ENCODE peak calls at places on chromosome 18, in nine cellular contexts. One of them, this sample, is unnamed.

GRCh38 chr18:3468833-3469232 is 18.9 kb downstream of the TGIF1 start:
- DNase-seq in AG04449: no peak
- DNase-seq in fibroblast of lung: no peak
- DNase-seq in upper lobe of right lung: no peak
- DNase-seq in fibroblast of villous mesenchyme: no peak
- DNase-seq in IMR-90: no peak
- DNase-seq in spleen: no peak
- DNase-seq in stomach: no peak
- DNase-seq in choroid plexus epithelial cell: no peak
- DNase-seq in this sample: no peak

GRCh38 chr18:44884446-44884845 is 203.8 kb downstream of the SETBP1 start:
- DNase-seq in IMR-90: no peak
- DNase-seq in AG04449: no peak
- DNase-seq in fibroblast of villous mesenchyme: no peak
- DNase-seq in fibroblast of lung: no peak
- DNase-seq in spleen: no peak
- DNase-seq in stomach: no peak
- DNase-seq in choroid plexus epithelial cell: no peak
- DNase-seq in upper lobe of right lung: no peak
- DNase-seq in this sample: no peak

GRCh38 chr18:51933903-51934302 is 406.1 kb upstream of the DCC start:
- DNase-seq in AG04449: no peak
- DNase-seq in IMR-90: no peak
- DNase-seq in fibroblast of villous mesenchyme: no peak
- DNase-seq in stomach: no peak
- DNase-seq in upper lobe of right lung: no peak
- DNase-seq in choroid plexus epithelial cell: no peak
- DNase-seq in fibroblast of lung: no peak
- DNase-seq in spleen: no peak
- DNase-seq in this sample: no peak

GRCh38 chr18:79480171-79480981 is 84.6 kb downstream of the NFATC1 start:
- DNase-seq in choroid plexus epithelial cell: no peak
- DNase-seq in AG04449: no peak
- DNase-seq in spleen: peak
- DNase-seq in fibroblast of lung: no peak
- DNase-seq in fibroblast of villous mesenchyme: no peak
- DNase-seq in IMR-90: no peak
- DNase-seq in upper lobe of right lung: peak
- DNase-seq in stomach: no peak
- DNase-seq in this sample: no peak

GRCh38 chr18:79460445-79461300 is 64.9 kb downstream of the NFATC1 start:
- DNase-seq in AG04449: no peak
- DNase-seq in spleen: no peak
- DNase-seq in fibroblast of villous mesenchyme: no peak
- DNase-seq in stomach: no peak
- DNase-seq in fibroblast of lung: no peak
- DNase-seq in choroid plexus epithelial cell: peak
- DNase-seq in IMR-90: peak
- DNase-seq in upper lobe of right lung: no peak
- DNase-seq in this sample: no peak

GRCh38 chr18:50788284-50788683 is 31.5 kb downstream of the MRO start:
- DNase-seq in stomach: no peak
- DNase-seq in IMR-90: no peak
- DNase-seq in spleen: no peak
- DNase-seq in upper lobe of right lung: no peak
- DNase-seq in AG04449: no peak
- DNase-seq in choroid plexus epithelial cell: no peak
- DNase-seq in fibroblast of lung: no peak
- DNase-seq in fibroblast of villous mesenchyme: no peak
- DNase-seq in this sample: no peak

GRCh38 chr18:20971886-20972267 is 139.7 kb downstream of the ROCK1 start:
- DNase-seq in stomach: no peak
- DNase-seq in AG04449: no peak
- DNase-seq in choroid plexus epithelial cell: peak
- DNase-seq in fibroblast of lung: peak
- DNase-seq in IMR-90: peak
- DNase-seq in upper lobe of right lung: no peak
- DNase-seq in fibroblast of villous mesenchyme: peak
- DNase-seq in spleen: no peak
- DNase-seq in this sample: peak

GRCh38 chr18:28834889-28835288 is 658.0 kb upstream of the CDH2 start:
- DNase-seq in choroid plexus epithelial cell: peak
- DNase-seq in upper lobe of right lung: no peak
- DNase-seq in AG04449: no peak
- DNase-seq in fibroblast of lung: peak
- DNase-seq in stomach: no peak
- DNase-seq in spleen: no peak
- DNase-seq in IMR-90: peak
- DNase-seq in fibroblast of villous mesenchyme: peak
- DNase-seq in this sample: peak

DNA sequence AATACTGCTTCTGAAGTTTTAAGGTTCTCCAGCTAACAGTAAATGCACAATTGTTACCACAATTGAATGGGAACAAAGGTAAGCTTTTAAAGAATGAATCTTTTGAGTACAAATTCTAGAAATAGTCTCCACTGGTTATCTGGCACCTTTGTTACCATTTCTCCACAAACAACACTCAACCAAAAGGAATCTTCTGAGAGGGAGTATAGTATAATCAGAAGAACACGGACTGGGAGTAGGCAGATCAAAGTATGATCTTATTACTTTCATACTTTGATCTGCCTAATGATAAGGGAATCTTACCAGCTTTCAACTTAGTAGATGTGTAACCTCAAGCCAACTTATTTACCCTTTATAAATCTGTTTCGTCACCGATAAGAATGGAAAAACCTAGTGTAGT is 1.4 kb downstream of the CEP76 start:
- DNase-seq in stomach: no peak
- DNase-seq in fibroblast of lung: no peak
- DNase-seq in IMR-90: peak
- DNase-seq in choroid plexus epithelial cell: no peak
- DNase-seq in AG04449: no peak
- DNase-seq in spleen: no peak
- DNase-seq in upper lobe of right lung: no peak
- DNase-seq in fibroblast of villous mesenchyme: no peak
- DNase-seq in this sample: no peak
- H3K4me3 ChIP-seq in stomach: peak
- H3K4me3 ChIP-seq in fibroblast of lung: peak
- H3K4me3 ChIP-seq in IMR-90: peak
- H3K4me3 ChIP-seq in choroid plexus epithelial cell: no peak
- H3K4me3 ChIP-seq in AG04449: peak
- H3K4me3 ChIP-seq in spleen: peak
- H3K4me3 ChIP-seq in upper lobe of right lung: peak
- H3K4me3 ChIP-seq in fibroblast of villous mesenchyme: peak
- H3K4me3 ChIP-seq in this sample: no peak

GRCh38 chr18:12393998-12394397 is 13.7 kb upstream of the PRELID3A start:
- DNase-seq in choroid plexus epithelial cell: no peak
- DNase-seq in IMR-90: no peak
- DNase-seq in AG04449: no peak
- DNase-seq in spleen: peak
- DNase-seq in stomach: no peak
- DNase-seq in fibroblast of lung: no peak
- DNase-seq in upper lobe of right lung: peak
- DNase-seq in fibroblast of villous mesenchyme: no peak
- DNase-seq in this sample: no peak

GRCh38 chr18:12393510-12393909 is 14.2 kb upstream of the PRELID3A start:
- DNase-seq in fibroblast of lung: no peak
- DNase-seq in fibroblast of villous mesenchyme: no peak
- DNase-seq in IMR-90: no peak
- DNase-seq in upper lobe of right lung: no peak
- DNase-seq in spleen: no peak
- DNase-seq in AG04449: no peak
- DNase-seq in choroid plexus epithelial cell: no peak
- DNase-seq in stomach: no peak
- DNase-seq in this sample: no peak

GRCh38 chr18:12391487-12392136 is 14.6 kb upstream of the AFG3L2 start:
- DNase-seq in choroid plexus epithelial cell: peak
- DNase-seq in fibroblast of lung: peak
- DNase-seq in stomach: peak
- DNase-seq in fibroblast of villous mesenchyme: peak
- DNase-seq in IMR-90: peak
- DNase-seq in upper lobe of right lung: peak
- DNase-seq in spleen: peak
- DNase-seq in AG04449: no peak
- DNase-seq in this sample: peak

GRCh38 chr18:12397254-12397653 is 10.5 kb upstream of the PRELID3A start:
- DNase-seq in fibroblast of lung: no peak
- DNase-seq in AG04449: no peak
- DNase-seq in stomach: no peak
- DNase-seq in choroid plexus epithelial cell: no peak
- DNase-seq in IMR-90: no peak
- DNase-seq in fibroblast of villous mesenchyme: no peak
- DNase-seq in spleen: peak
- DNase-seq in upper lobe of right lung: peak
- DNase-seq in this sample: no peak

DNA sequence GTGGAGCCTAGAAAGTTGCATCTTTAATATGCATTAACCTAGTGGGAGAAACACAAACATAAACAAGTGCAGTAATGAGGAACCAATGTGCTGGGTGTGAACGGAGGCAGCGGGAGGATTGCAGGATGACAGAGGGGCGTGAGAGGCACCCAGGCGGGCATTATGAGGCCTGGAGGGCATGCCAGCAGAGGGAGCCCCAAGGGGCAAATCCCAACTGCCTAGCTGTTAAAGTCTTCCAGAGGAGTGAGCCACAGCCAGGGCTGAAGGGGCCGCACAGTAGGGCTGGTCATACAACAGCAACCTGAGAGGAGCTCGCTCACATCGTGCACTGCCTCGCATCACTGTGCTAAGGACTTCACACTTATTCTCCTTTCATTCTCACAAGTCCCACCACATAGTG is 13.3 kb upstream of the PRELID3A start:
- DNase-seq in IMR-90: no peak
- DNase-seq in fibroblast of villous mesenchyme: no peak
- DNase-seq in fibroblast of lung: no peak
- DNase-seq in AG04449: no peak
- DNase-seq in upper lobe of right lung: peak
- DNase-seq in spleen: peak
- DNase-seq in stomach: no peak
- DNase-seq in choroid plexus epithelial cell: peak
- DNase-seq in this sample: no peak
- TF ChIP-seq CTCF in IMR-90: peak
- TF ChIP-seq CTCF in fibroblast of villous mesenchyme: peak
- TF ChIP-seq CTCF in fibroblast of lung: peak
- TF ChIP-seq CTCF in AG04449: peak
- TF ChIP-seq CTCF in upper lobe of right lung: peak
- TF ChIP-seq CTCF in spleen: peak
- TF ChIP-seq CTCF in stomach: no peak
- TF ChIP-seq CTCF in choroid plexus epithelial cell: peak
- TF ChIP-seq CTCF in this sample: peak

DNA sequence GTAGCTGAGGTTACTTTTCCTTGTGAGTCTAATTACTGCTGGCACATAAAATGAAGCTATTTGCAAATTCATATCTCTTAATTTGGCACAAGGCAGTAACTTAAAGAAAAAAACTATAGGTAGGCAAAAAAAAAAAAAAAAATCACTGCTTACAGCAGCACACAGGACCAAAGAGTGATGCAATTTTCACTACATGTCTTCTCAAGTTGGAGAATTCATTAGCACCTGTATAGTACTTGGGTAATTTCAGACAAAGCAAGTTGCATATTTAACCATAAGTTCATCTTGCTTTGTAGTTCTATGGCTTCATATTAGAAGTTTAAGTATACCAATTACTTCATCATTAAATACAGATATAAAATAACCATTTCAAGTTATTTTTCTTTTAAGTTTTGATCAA is 33.7 kb upstream of the RBBP8 start:
- DNase-seq in stomach: no peak
- DNase-seq in fibroblast of lung: no peak
- DNase-seq in spleen: no peak
- DNase-seq in AG04449: no peak
- DNase-seq in IMR-90: no peak
- DNase-seq in choroid plexus epithelial cell: no peak
- DNase-seq in upper lobe of right lung: no peak
- DNase-seq in fibroblast of villous mesenchyme: no peak
- DNase-seq in this sample: no peak
- H3K4me3 ChIP-seq in stomach: no peak
- H3K4me3 ChIP-seq in fibroblast of lung: no peak
- H3K4me3 ChIP-seq in spleen: no peak
- H3K4me3 ChIP-seq in AG04449: no peak
- H3K4me3 ChIP-seq in IMR-90: no peak
- H3K4me3 ChIP-seq in choroid plexus epithelial cell: no peak
- H3K4me3 ChIP-seq in upper lobe of right lung: no peak
- H3K4me3 ChIP-seq in fibroblast of villous mesenchyme: no peak
- H3K4me3 ChIP-seq in this sample: no peak

GRCh38 chr18:73677458-73677857 is 470.2 kb downstream of the FBXO15 start:
- DNase-seq in AG04449: no peak
- DNase-seq in spleen: no peak
- DNase-seq in fibroblast of lung: no peak
- DNase-seq in upper lobe of right lung: no peak
- DNase-seq in stomach: no peak
- DNase-seq in IMR-90: no peak
- DNase-seq in choroid plexus epithelial cell: peak
- DNase-seq in fibroblast of villous mesenchyme: peak
- DNase-seq in this sample: peak

GRCh38 chr18:73681398-73681797 is 466.2 kb downstream of the FBXO15 start:
- DNase-seq in IMR-90: no peak
- DNase-seq in upper lobe of right lung: no peak
- DNase-seq in AG04449: no peak
- DNase-seq in spleen: no peak
- DNase-seq in fibroblast of villous mesenchyme: no peak
- DNase-seq in fibroblast of lung: no peak
- DNase-seq in choroid plexus epithelial cell: no peak
- DNase-seq in stomach: no peak
- DNase-seq in this sample: no peak

GRCh38 chr18:73683618-73684238 is 463.9 kb downstream of the FBXO15 start:
- DNase-seq in spleen: no peak
- DNase-seq in stomach: no peak
- DNase-seq in fibroblast of villous mesenchyme: peak
- DNase-seq in upper lobe of right lung: no peak
- DNase-seq in fibroblast of lung: peak
- DNase-seq in IMR-90: peak
- DNase-seq in choroid plexus epithelial cell: no peak
- DNase-seq in AG04449: no peak
- DNase-seq in this sample: peak

GRCh38 chr18:73681912-73682311 is 465.7 kb downstream of the FBXO15 start:
- DNase-seq in AG04449: no peak
- DNase-seq in upper lobe of right lung: no peak
- DNase-seq in fibroblast of villous mesenchyme: no peak
- DNase-seq in fibroblast of lung: no peak
- DNase-seq in IMR-90: no peak
- DNase-seq in spleen: no peak
- DNase-seq in choroid plexus epithelial cell: no peak
- DNase-seq in stomach: no peak
- DNase-seq in this sample: no peak

DNA sequence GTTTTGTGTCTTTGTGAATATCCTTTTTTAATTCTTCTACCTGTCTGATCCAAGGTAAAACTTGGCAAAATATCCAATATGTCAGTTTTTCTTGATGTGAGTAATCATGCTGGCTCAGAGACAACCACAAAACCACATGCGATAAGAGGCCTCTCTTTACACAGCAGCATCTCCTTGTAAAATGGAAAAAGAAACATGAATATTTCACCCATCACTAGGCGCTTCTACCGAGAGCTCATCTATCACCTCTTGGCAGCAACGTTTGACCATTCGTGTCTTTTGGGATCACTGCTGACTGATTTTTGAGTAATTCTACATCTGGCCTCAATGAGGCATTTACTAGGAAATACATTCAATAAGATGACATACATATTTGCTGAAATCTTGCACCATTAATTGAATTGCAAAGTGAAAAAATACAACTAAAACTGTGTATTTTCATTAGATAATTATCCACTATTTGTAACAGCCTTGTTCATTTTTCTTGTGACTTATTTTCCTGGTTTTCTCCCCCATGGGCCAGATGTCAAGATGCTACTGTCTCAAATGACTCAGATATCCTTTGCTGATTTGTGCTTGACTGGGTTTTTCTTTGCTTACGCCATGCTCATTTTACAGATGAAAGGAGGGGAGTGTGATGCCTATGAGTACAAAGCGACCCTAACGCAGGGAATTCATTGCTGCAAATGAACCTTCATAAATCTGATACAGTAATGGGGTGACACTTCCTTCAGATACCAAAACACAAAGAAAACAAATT is 467.5 kb downstream of the FBXO15 start:
- DNase-seq in stomach: no peak
- DNase-seq in fibroblast of villous mesenchyme: peak
- DNase-seq in choroid plexus epithelial cell: peak
- DNase-seq in IMR-90: peak
- DNase-seq in upper lobe of right lung: no peak
- DNase-seq in fibroblast of lung: no peak
- DNase-seq in AG04449: no peak
- DNase-seq in spleen: no peak
- DNase-seq in this sample: no peak
- TF ChIP-seq CTCF in stomach: no peak
- TF ChIP-seq CTCF in fibroblast of villous mesenchyme: no peak
- TF ChIP-seq CTCF in choroid plexus epithelial cell: no peak
- TF ChIP-seq CTCF in IMR-90: no peak
- TF ChIP-seq CTCF in upper lobe of right lung: no peak
- TF ChIP-seq CTCF in fibroblast of lung: no peak
- TF ChIP-seq CTCF in AG04449: no peak
- TF ChIP-seq CTCF in spleen: no peak
- TF ChIP-seq CTCF in this sample: no peak